ENCODE peak calls at places on chromosomes 7 and 10, in five cellular contexts. One of them, this sample, is unnamed.

GRCh38 chr7:115145512-115145911 is 223.6 kb downstream of the MDFIC start:
- DNase-seq in heart right ventricle: no peak
- DNase-seq in HuH-7.5: no peak
- DNase-seq in progenitor cell of endocrine pancreas: no peak
- DNase-seq in CD8-positive, alpha-beta memory T cell: no peak
- DNase-seq in this sample: no peak

GRCh38 chr10:102837230-102837721 is at the start of gene CYP17A1:
- DNase-seq in HuH-7.5: no peak
- DNase-seq in CD8-positive, alpha-beta memory T cell: no peak
- DNase-seq in heart right ventricle: no peak
- DNase-seq in progenitor cell of endocrine pancreas: no peak
- DNase-seq in this sample: no peak

GRCh38 chr7:158633055-158633956 is 45.7 kb upstream of the PTPRN2 start:
- DNase-seq in heart right ventricle: no peak
- DNase-seq in CD8-positive, alpha-beta memory T cell: no peak
- DNase-seq in progenitor cell of endocrine pancreas: no peak
- DNase-seq in HuH-7.5: no peak
- DNase-seq in this sample: no peak

GRCh38 chr7:138713191-138713590 is 12.0 kb upstream of the SVOPL start:
- DNase-seq in CD8-positive, alpha-beta memory T cell: no peak
- DNase-seq in heart right ventricle: no peak
- DNase-seq in HuH-7.5: no peak
- DNase-seq in progenitor cell of endocrine pancreas: no peak
- DNase-seq in this sample: no peak

GRCh38 chr7:14687777-14688176 is 214.8 kb downstream of the DGKB start:
- DNase-seq in CD8-positive, alpha-beta memory T cell: no peak
- DNase-seq in heart right ventricle: no peak
- DNase-seq in HuH-7.5: peak
- DNase-seq in progenitor cell of endocrine pancreas: no peak
- DNase-seq in this sample: no peak

GRCh38 chr10:48604408-48605263 is at the start of gene ARHGAP22:
- DNase-seq in HuH-7.5: no peak
- DNase-seq in progenitor cell of endocrine pancreas: no peak
- DNase-seq in heart right ventricle: peak
- DNase-seq in CD8-positive, alpha-beta memory T cell: no peak
- DNase-seq in this sample: peak

GRCh38 chr7:75876126-75876881 is 2.5 kb upstream of the RHBDD2 start:
- DNase-seq in progenitor cell of endocrine pancreas: no peak
- DNase-seq in heart right ventricle: no peak
- DNase-seq in HuH-7.5: no peak
- DNase-seq in CD8-positive, alpha-beta memory T cell: no peak
- DNase-seq in this sample: no peak

GRCh38 chr7:101201695-101202602 is 1.1 kb upstream of the MOGAT3 start:
- DNase-seq in CD8-positive, alpha-beta memory T cell: no peak
- DNase-seq in heart right ventricle: no peak
- DNase-seq in HuH-7.5: peak
- DNase-seq in progenitor cell of endocrine pancreas: no peak
- DNase-seq in this sample: no peak

GRCh38 chr10:100374137-100374655 is 27.2 kb downstream of the SCD start:
- DNase-seq in progenitor cell of endocrine pancreas: no peak
- DNase-seq in CD8-positive, alpha-beta memory T cell: no peak
- DNase-seq in HuH-7.5: no peak
- DNase-seq in heart right ventricle: no peak
- DNase-seq in this sample: no peak

GRCh38 chr7:55132890-55133551 is 114.2 kb downstream of the EGFR start:
- DNase-seq in progenitor cell of endocrine pancreas: no peak
- DNase-seq in CD8-positive, alpha-beta memory T cell: no peak
- DNase-seq in heart right ventricle: no peak
- DNase-seq in HuH-7.5: no peak
- DNase-seq in this sample: peak